ENCODE peak calls at places on chromosomes 16 and 17, in five cellular contexts. One of them, this sample, is unnamed.

GRCh38 chr17:63477471-63478440 is 895 bp downstream of the ACE start:
- DNase-seq in lung: no peak
- DNase-seq in endothelial cell: peak
- DNase-seq in thyroid gland: no peak
- DNase-seq in stimulated activated CD8-positive, alpha-beta memory T cell treated with anti-CD3 and anti-CD28 coated beads, Interleukin-4, amount 100 ng/mL, for 4 hours: no peak
- DNase-seq in this sample: no peak

GRCh38 chr16:11609474-11610120 is 22.9 kb upstream of the LITAF start:
- DNase-seq in stimulated activated CD8-positive, alpha-beta memory T cell treated with anti-CD3 and anti-CD28 coated beads, Interleukin-4, amount 100 ng/mL, for 4 hours: no peak
- DNase-seq in lung: no peak
- DNase-seq in thyroid gland: peak
- DNase-seq in endothelial cell: no peak
- DNase-seq in this sample: no peak

GRCh38 chr16:10971560-10971961 is 27.2 kb downstream of the CLEC16A start:
- DNase-seq in endothelial cell: peak
- DNase-seq in stimulated activated CD8-positive, alpha-beta memory T cell treated with anti-CD3 and anti-CD28 coated beads, Interleukin-4, amount 100 ng/mL, for 4 hours: no peak
- DNase-seq in thyroid gland: peak
- DNase-seq in lung: peak
- DNase-seq in this sample: peak

GRCh38 chr16:89189358-89190025 is 10.8 kb downstream of the SLC22A31 start:
- DNase-seq in endothelial cell: peak
- DNase-seq in stimulated activated CD8-positive, alpha-beta memory T cell treated with anti-CD3 and anti-CD28 coated beads, Interleukin-4, amount 100 ng/mL, for 4 hours: no peak
- DNase-seq in thyroid gland: no peak
- DNase-seq in lung: no peak
- DNase-seq in this sample: no peak

GRCh38 chr16:12459401-12459791 is 344.3 kb downstream of the CPPED1 start:
- DNase-seq in stimulated activated CD8-positive, alpha-beta memory T cell treated with anti-CD3 and anti-CD28 coated beads, Interleukin-4, amount 100 ng/mL, for 4 hours: no peak
- DNase-seq in lung: peak
- DNase-seq in thyroid gland: no peak
- DNase-seq in endothelial cell: no peak
- DNase-seq in this sample: no peak

GRCh38 chr17:50659220-50659619 is 24.5 kb downstream of the ABCC3 start:
- DNase-seq in endothelial cell: no peak
- DNase-seq in thyroid gland: no peak
- DNase-seq in stimulated activated CD8-positive, alpha-beta memory T cell treated with anti-CD3 and anti-CD28 coated beads, Interleukin-4, amount 100 ng/mL, for 4 hours: no peak
- DNase-seq in lung: no peak
- DNase-seq in this sample: no peak

GRCh38 chr16:85151603-85152413 is 39.5 kb upstream of the CIBAR2 start:
- DNase-seq in endothelial cell: no peak
- DNase-seq in thyroid gland: peak
- DNase-seq in lung: no peak
- DNase-seq in stimulated activated CD8-positive, alpha-beta memory T cell treated with anti-CD3 and anti-CD28 coated beads, Interleukin-4, amount 100 ng/mL, for 4 hours: no peak
- DNase-seq in this sample: no peak

GRCh38 chr16:53732296-53732929 is 28.5 kb downstream of the FTO start:
- DNase-seq in lung: no peak
- DNase-seq in thyroid gland: no peak
- DNase-seq in endothelial cell: no peak
- DNase-seq in stimulated activated CD8-positive, alpha-beta memory T cell treated with anti-CD3 and anti-CD28 coated beads, Interleukin-4, amount 100 ng/mL, for 4 hours: no peak
- DNase-seq in this sample: no peak

GRCh38 chr16:47713225-47713595 is 252.1 kb downstream of the PHKB start:
- DNase-seq in endothelial cell: no peak
- DNase-seq in lung: no peak
- DNase-seq in thyroid gland: no peak
- DNase-seq in stimulated activated CD8-positive, alpha-beta memory T cell treated with anti-CD3 and anti-CD28 coated beads, Interleukin-4, amount 100 ng/mL, for 4 hours: no peak
- DNase-seq in this sample: no peak

GRCh38 chr17:39757931-39758873 is 20.5 kb downstream of the GRB7 start:
- DNase-seq in endothelial cell: no peak
- DNase-seq in lung: no peak
- DNase-seq in thyroid gland: no peak
- DNase-seq in stimulated activated CD8-positive, alpha-beta memory T cell treated with anti-CD3 and anti-CD28 coated beads, Interleukin-4, amount 100 ng/mL, for 4 hours: no peak
- DNase-seq in this sample: no peak

GRCh38 chr17:58337600-58338453 is 9.2 kb upstream of the TSPOAP1 start:
- DNase-seq in thyroid gland: peak
- DNase-seq in stimulated activated CD8-positive, alpha-beta memory T cell treated with anti-CD3 and anti-CD28 coated beads, Interleukin-4, amount 100 ng/mL, for 4 hours: peak
- DNase-seq in endothelial cell: peak
- DNase-seq in lung: peak
- DNase-seq in this sample: peak

GRCh38 chr17:41799366-41799765 is 12.4 kb downstream of the P3H4 start:
- DNase-seq in lung: no peak
- DNase-seq in stimulated activated CD8-positive, alpha-beta memory T cell treated with anti-CD3 and anti-CD28 coated beads, Interleukin-4, amount 100 ng/mL, for 4 hours: no peak
- DNase-seq in endothelial cell: no peak
- DNase-seq in thyroid gland: no peak
- DNase-seq in this sample: no peak

GRCh38 chr17:68698761-68699160 is 97.6 kb upstream of the FAM20A start:
- DNase-seq in thyroid gland: no peak
- DNase-seq in endothelial cell: no peak
- DNase-seq in stimulated activated CD8-positive, alpha-beta memory T cell treated with anti-CD3 and anti-CD28 coated beads, Interleukin-4, amount 100 ng/mL, for 4 hours: no peak
- DNase-seq in lung: no peak
- DNase-seq in this sample: no peak

GRCh38 chr17:58789160-58789559 is 33.5 kb downstream of the PPM1E start:
- DNase-seq in stimulated activated CD8-positive, alpha-beta memory T cell treated with anti-CD3 and anti-CD28 coated beads, Interleukin-4, amount 100 ng/mL, for 4 hours: no peak
- DNase-seq in lung: no peak
- DNase-seq in thyroid gland: no peak
- DNase-seq in endothelial cell: no peak
- DNase-seq in this sample: no peak

GRCh38 chr16:11064202-11064540 is 119.8 kb downstream of the CLEC16A start:
- DNase-seq in thyroid gland: no peak
- DNase-seq in endothelial cell: no peak
- DNase-seq in lung: no peak
- DNase-seq in stimulated activated CD8-positive, alpha-beta memory T cell treated with anti-CD3 and anti-CD28 coated beads, Interleukin-4, amount 100 ng/mL, for 4 hours: no peak
- DNase-seq in this sample: no peak

GRCh38 chr17:6524520-6524919 is 31.8 kb downstream of the PITPNM3 start:
- DNase-seq in thyroid gland: no peak
- DNase-seq in stimulated activated CD8-positive, alpha-beta memory T cell treated with anti-CD3 and anti-CD28 coated beads, Interleukin-4, amount 100 ng/mL, for 4 hours: no peak
- DNase-seq in lung: no peak
- DNase-seq in endothelial cell: no peak
- DNase-seq in this sample: no peak

GRCh38 chr16:89688395-89688794 is 1.9 kb downstream of the CDK10 start:
- DNase-seq in endothelial cell: no peak
- DNase-seq in thyroid gland: no peak
- DNase-seq in stimulated activated CD8-positive, alpha-beta memory T cell treated with anti-CD3 and anti-CD28 coated beads, Interleukin-4, amount 100 ng/mL, for 4 hours: no peak
- DNase-seq in lung: no peak
- DNase-seq in this sample: no peak